ENCODE peak calls at places on chromosomes 1 and 21, in eight cellular contexts. F is Karpas-422; Z is A549; X is stomach; Q is CD4-positive, CD25-positive, alpha-beta regulatory T cell; E is right cardiac atrium; K is uterus; B is adrenal gland. P is an unnamed sample.

GRCh38 chr1:206674745-206675175 is 9.9 kb upstream of the MAPKAPK2 start:
- DNase-seq in F (no peak), Z (peak; percentile 46), X (peak; percentile 81), Q (no peak), E (peak; percentile 67), K (peak; percentile 95), B (peak; percentile 50), P (no peak)

GRCh38 chr1:27430903-27431653 is 38.7 kb downstream of the GPR3 start:
- DNase-seq in F (no peak), Z (no peak), X (no peak), Q (peak; percentile 61), E (no peak), K (no peak), B (no peak), P (no peak)

GRCh38 chr1:18535391-18536210 is 54.9 kb downstream of the KLHDC7A start:
- DNase-seq in F (no peak), Z (no peak), X (peak; percentile 59), Q (no peak), E (no peak), K (no peak), B (no peak), P (no peak)

GRCh38 chr1:117171900-117172501 is 38.7 kb downstream of the VTCN1 start:
- DNase-seq in F (no peak), Z (no peak), X (peak; percentile 83), Q (no peak), E (peak; percentile 89), K (peak; percentile 45), B (no peak), P (peak; percentile 35)

GRCh38 chr1:24201941-24202440 is 14.9 kb upstream of the IFNLR1 start:
- DNase-seq in F (peak; percentile 80), Z (peak; percentile 62), X (peak; percentile 90), Q (peak; percentile 36), E (peak; percentile 76), K (peak; percentile 86), B (peak; percentile 87), P (peak; percentile 62)

GRCh38 chr1:83075107-83075506 is 923.8 kb downstream of the TTLL7 start:
- DNase-seq in F (no peak), Z (no peak), X (no peak), Q (no peak), E (no peak), K (no peak), B (no peak), P (no peak)

GRCh38 chr1:2854611-2855010 is 53.1 kb upstream of the TTC34 start:
- DNase-seq in F (no peak), Z (no peak), X (no peak), Q (no peak), E (no peak), K (no peak), B (no peak), P (no peak)

GRCh38 chr1:88855986-88856385 is 35.4 kb downstream of the GTF2B start:
- DNase-seq in F (no peak), Z (no peak), X (no peak), Q (no peak), E (no peak), K (no peak), B (no peak), P (no peak)

GRCh38 chr1:17184161-17184665 is 20.7 kb upstream of the PADI1 start:
- DNase-seq in F (no peak), Z (no peak), X (no peak), Q (no peak), E (no peak), K (no peak), B (no peak), P (no peak)

GRCh38 chr1:47887060-47887851 is 109.9 kb downstream of the TRABD2B start:
- DNase-seq in F (no peak), Z (no peak), X (no peak), Q (no peak), E (no peak), K (no peak), B (no peak), P (no peak)

GRCh38 chr1:99281109-99281508 is 16.8 kb downstream of the PLPPR4 start:
- DNase-seq in F (no peak), Z (no peak), X (no peak), Q (no peak), E (no peak), K (no peak), B (no peak), P (no peak)

DNA sequence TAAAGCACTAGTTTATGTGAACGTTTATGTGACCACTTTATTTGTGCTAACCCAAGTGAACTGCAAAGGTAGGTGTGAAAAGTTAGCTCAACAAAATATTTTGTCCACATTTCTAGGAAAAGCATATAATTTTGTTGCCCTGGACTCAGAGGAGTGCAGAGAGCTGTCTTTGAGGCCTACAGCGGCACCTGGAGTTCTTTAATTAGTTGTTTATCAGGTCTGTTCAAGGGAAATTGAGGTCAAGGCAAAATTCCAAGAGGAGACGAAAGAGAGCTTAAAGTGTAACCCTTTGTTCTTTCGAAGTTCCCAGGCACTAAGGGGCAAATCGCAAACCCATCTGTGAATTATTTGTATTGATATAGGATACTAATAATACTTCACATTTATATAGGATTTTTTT is 1.4 kb downstream of the GIPC2 start:
- DNase-seq in F (no peak), Z (no peak), X (no peak), Q (no peak), E (no peak), K (no peak), B (peak; percentile 31), P (no peak)
- H3K4me3 ChIP-seq in F (no peak overlapping the region), Z (no peak overlapping the region), X (peak overlapping the region; percentile 68), Q (no peak overlapping the region), E (peak overlapping the region; percentile 83), K (no peak overlapping the region), B (peak overlapping the region; percentile 76), P (peak overlapping the region; percentile 92)

GRCh38 chr1:53619811-53620619 is 118.9 kb downstream of the GLIS1 start:
- DNase-seq in F (no peak), Z (no peak), X (peak; percentile 25), Q (no peak), E (peak; percentile 11), K (peak; percentile 8), B (peak; percentile 5), P (no peak)
- H3K27ac ChIP-seq in F (no peak overlapping the region), Z (no peak overlapping the region), X (peak overlapping the region; percentile 20), Q (no peak overlapping the region), E (no peak overlapping the region), K (no peak overlapping the region), B (no peak overlapping the region), P (no peak overlapping the region)

GRCh38 chr1:153610334-153611023 is 2.5 kb downstream of the S100A16 start:
- DNase-seq in F (no peak), Z (no peak), X (no peak), Q (no peak), E (no peak), K (no peak), B (peak; percentile 48), P (no peak)

GRCh38 chr1:153611024-153611352 is 1.9 kb downstream of the S100A16 start:
- DNase-seq in F (no peak), Z (no peak), X (no peak), Q (no peak), E (no peak), K (no peak), B (no peak), P (no peak)

GRCh38 chr1:153612111-153612754 is 704 bp downstream of the S100A16 start:
- DNase-seq in F (no peak), Z (no peak), X (no peak), Q (no peak), E (no peak), K (no peak), B (no peak), P (no peak)

GRCh38 chr1:153612755-153613331 is at the start of gene S100A16:
- DNase-seq in F (no peak), Z (peak; percentile 92), X (peak; percentile 89), Q (no peak), E (peak; percentile 92), K (peak; percentile 81), B (peak; percentile 67), P (peak; percentile 78)

GRCh38 chr1:153611356-153611755 is 1.6 kb downstream of the S100A16 start:
- DNase-seq in F (no peak), Z (no peak), X (no peak), Q (no peak), E (no peak), K (no peak), B (no peak), P (no peak)
- H3K4me3 ChIP-seq in F (no peak overlapping the region), Z (peak overlapping the region; percentile 68), X (peak overlapping the region; percentile 76), Q (no peak overlapping the region), E (peak overlapping the region; percentile 70), K (peak overlapping the region; percentile 59), B (peak overlapping the region; percentile 56), P (peak overlapping the region; percentile 74)

DNA sequence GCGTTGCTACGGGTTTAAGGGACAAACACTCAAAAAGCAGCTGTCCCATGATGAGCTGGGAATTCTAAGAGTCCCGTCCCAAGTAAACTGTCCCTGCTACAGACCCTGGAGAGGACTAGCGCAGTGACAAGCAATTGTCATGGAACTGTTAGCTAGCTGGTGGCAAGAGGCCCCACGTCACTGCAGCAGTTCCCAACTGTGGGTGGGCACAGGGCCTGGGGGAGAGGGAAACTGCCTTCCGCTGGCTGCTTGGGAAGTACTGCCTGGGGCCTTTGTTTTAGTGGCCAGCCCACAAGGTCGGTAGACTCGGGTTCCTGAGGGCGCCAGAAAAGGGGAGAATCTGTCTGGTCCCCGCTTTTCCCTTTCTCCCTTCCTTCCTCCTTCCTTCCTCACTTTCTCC is 97.4 kb downstream of the LACTBL1 start:
- DNase-seq in F (no peak), Z (no peak), X (no peak), Q (no peak), E (no peak), K (no peak), B (no peak), P (no peak)
- H3K27ac ChIP-seq in F (no peak overlapping the region), Z (no peak overlapping the region), X (no peak overlapping the region), Q (no peak overlapping the region), E (no peak overlapping the region), K (no peak overlapping the region), B (no peak overlapping the region), P (no peak overlapping the region)

DNA sequence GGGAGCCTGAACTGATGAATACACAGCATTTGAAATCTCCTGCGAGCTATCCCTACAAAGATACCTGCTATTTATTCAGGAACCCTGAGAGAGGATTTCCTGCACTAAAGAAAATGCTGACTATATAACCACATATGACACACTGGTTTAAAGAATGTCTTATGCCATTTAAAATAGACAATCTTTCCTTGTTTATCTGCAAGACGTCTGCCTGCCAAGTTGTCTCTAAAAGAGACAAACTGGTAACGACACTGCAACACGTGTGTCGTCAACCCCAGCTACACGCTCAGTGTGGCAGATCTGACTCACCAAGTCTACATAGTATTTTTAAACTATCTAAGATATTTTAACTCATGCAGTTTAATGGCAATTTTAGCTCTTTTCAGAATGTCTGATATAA is 42.7 kb downstream of the APP start:
- DNase-seq in F (no peak), Z (no peak), X (no peak), Q (no peak), E (no peak), K (no peak), B (peak; percentile 72), P (no peak)
- H3K4me3 ChIP-seq in F (no peak overlapping the region), Z (no peak overlapping the region), X (no peak overlapping the region), Q (no peak overlapping the region), E (peak overlapping the region; percentile 1), K (no peak overlapping the region), B (peak overlapping the region; percentile 23), P (peak overlapping the region; percentile 26)